ENCODE peak calls at places on chromosomes 6 and 20, in nine cellular contexts. G, C, B, Z, R, K, Y, E and D are unnamed samples.

GRCh38 chr20:24995741-24996448 is 3.3 kb upstream of the APMAP start:
- DNase-seq in G (no peak), C (peak), B (peak), Z (no peak), R (no peak), K (no peak), Y (peak), E (no peak), D (no peak)

GRCh38 chr20:62818592-62819493 is 2.0 kb downstream of the COL9A3 start:
- DNase-seq in G (peak), C (no peak), B (peak), Z (no peak), R (peak), K (no peak), Y (no peak), E (peak), D (no peak)

GRCh38 chr6:50850223-50850751 is 31.6 kb downstream of the TFAP2B start:
- DNase-seq in G (no peak), C (no peak), B (no peak), Z (no peak), R (no peak), K (no peak), Y (no peak), E (no peak), D (no peak)

GRCh38 chr6:80742481-80742880 is 636.0 kb downstream of the BCKDHB start:
- DNase-seq in G (peak), C (no peak), B (no peak), Z (peak), R (no peak), K (no peak), Y (no peak), E (no peak), D (no peak)

GRCh38 chr6:6556162-6556737 is 32.3 kb upstream of the LY86 start:
- DNase-seq in G (no peak), C (no peak), B (no peak), Z (no peak), R (no peak), K (no peak), Y (no peak), E (no peak), D (no peak)

GRCh38 chr6:97059473-97059872 is 134.9 kb downstream of the KLHL32 start:
- DNase-seq in G (peak), C (no peak), B (no peak), Z (peak), R (no peak), K (no peak), Y (no peak), E (no peak), D (no peak)

GRCh38 chr20:24763386-24764026 is 185.6 kb upstream of the CST7 start:
- DNase-seq in G (no peak), C (peak), B (no peak), Z (no peak), R (peak), K (no peak), Y (peak), E (no peak), D (no peak)

GRCh38 chr6:9745966-9746365 is 668.9 kb downstream of the TFAP2A start:
- DNase-seq in G (no peak), C (no peak), B (no peak), Z (no peak), R (no peak), K (no peak), Y (no peak), E (no peak), D (no peak)

GRCh38 chr20:35899064-35899463 is 55.2 kb downstream of the SCAND1 start:
- DNase-seq in G (no peak), C (no peak), B (no peak), Z (no peak), R (no peak), K (no peak), Y (no peak), E (no peak), D (no peak)

GRCh38 chr6:105805581-105806023 is 280.5 kb upstream of the PRDM1 start:
- DNase-seq in G (no peak), C (no peak), B (no peak), Z (no peak), R (no peak), K (no peak), Y (no peak), E (no peak), D (no peak)

GRCh38 chr6:141252828-141253608 is 879.7 kb upstream of the GJE1 start:
- DNase-seq in G (peak), C (no peak), B (no peak), Z (no peak), R (no peak), K (no peak), Y (no peak), E (no peak), D (no peak)

GRCh38 chr20:33648396-33649004 is 13.6 kb upstream of the C20orf144 start:
- DNase-seq in G (no peak), C (peak), B (no peak), Z (no peak), R (no peak), K (no peak), Y (no peak), E (no peak), D (no peak)

GRCh38 chr6:159788757-159789376 is 535 bp downstream of the TCP1 start:
- DNase-seq in G (peak), C (peak), B (peak), Z (no peak), R (peak), K (peak), Y (peak), E (peak), D (no peak)

GRCh38 chr6:83615025-83615999 is 93.6 kb downstream of the SNAP91 start:
- DNase-seq in G (peak), C (peak), B (no peak), Z (peak), R (no peak), K (no peak), Y (no peak), E (no peak), D (no peak)

GRCh38 chr20:2005831-2006426 is 12.1 kb upstream of the PDYN start:
- DNase-seq in G (peak), C (peak), B (no peak), Z (peak), R (peak), K (peak), Y (peak), E (peak), D (no peak)

GRCh38 chr6:169240125-169240524 is 13.5 kb downstream of the THBS2 start:
- DNase-seq in G (no peak), C (no peak), B (no peak), Z (no peak), R (no peak), K (peak), Y (no peak), E (no peak), D (no peak)

GRCh38 chr6:72420409-72420808 is 201.5 kb upstream of the KCNQ5 start:
- DNase-seq in G (no peak), C (no peak), B (no peak), Z (no peak), R (no peak), K (no peak), Y (no peak), E (no peak), D (no peak)

GRCh38 chr20:20143646-20144045 is 91.3 kb downstream of the CFAP61 start:
- DNase-seq in G (no peak), C (no peak), B (no peak), Z (no peak), R (no peak), K (no peak), Y (no peak), E (no peak), D (no peak)

GRCh38 chr20:59043698-59044097 is 1.1 kb upstream of the PRELID3B start:
- DNase-seq in G (no peak), C (no peak), B (no peak), Z (no peak), R (no peak), K (no peak), Y (no peak), E (no peak), D (peak)

GRCh38 chr6:41939848-41940758 is 1.5 kb downstream of the CCND3 start:
- DNase-seq in G (no peak), C (peak), B (peak), Z (no peak), R (peak), K (no peak), Y (peak), E (peak), D (no peak)

GRCh38 chr6:19231878-19232519 is 605.2 kb upstream of the ID4 start:
- DNase-seq in G (no peak), C (no peak), B (no peak), Z (no peak), R (no peak), K (no peak), Y (peak), E (no peak), D (no peak)

GRCh38 chr6:25691885-25692284 is 39.9 kb downstream of the SCGN start:
- DNase-seq in G (no peak), C (no peak), B (no peak), Z (no peak), R (no peak), K (no peak), Y (no peak), E (no peak), D (no peak)

GRCh38 chr6:121549741-121550140 is 114.3 kb downstream of the GJA1 start:
- DNase-seq in G (no peak), C (no peak), B (no peak), Z (no peak), R (no peak), K (no peak), Y (no peak), E (no peak), D (no peak)

GRCh38 chr6:152642578-152643375 is 5.6 kb upstream of the SYNE1 start:
- DNase-seq in G (peak), C (peak), B (no peak), Z (peak), R (peak), K (peak), Y (peak), E (no peak), D (no peak)

GRCh38 chr6:131844243-131844841 is 36.5 kb downstream of the ENPP1 start:
- DNase-seq in G (no peak), C (no peak), B (no peak), Z (no peak), R (no peak), K (no peak), Y (no peak), E (no peak), D (no peak)

GRCh38 chr6:116034327-116034726 is 26.4 kb downstream of the FRK start:
- DNase-seq in G (peak), C (no peak), B (no peak), Z (no peak), R (no peak), K (no peak), Y (no peak), E (no peak), D (no peak)

GRCh38 chr6:135586844-135587243 is 89.3 kb upstream of the AHI1 start:
- DNase-seq in G (no peak), C (no peak), B (no peak), Z (no peak), R (no peak), K (no peak), Y (peak), E (no peak), D (no peak)

GRCh38 chr20:54103067-54103761 is 32.8 kb upstream of the BCAS1 start:
- DNase-seq in G (peak), C (peak), B (peak), Z (peak), R (peak), K (peak), Y (peak), E (peak), D (no peak)

GRCh38 chr6:37906121-37906520 is 86.6 kb downstream of the ZFAND3 start:
- DNase-seq in G (peak), C (no peak), B (no peak), Z (no peak), R (no peak), K (no peak), Y (no peak), E (no peak), D (no peak)

GRCh38 chr6:26251354-26252081 is 113.5 kb upstream of the BTN3A2 start:
- DNase-seq in G (peak), C (peak), B (no peak), Z (no peak), R (peak), K (peak), Y (peak), E (peak), D (no peak)

GRCh38 chr6:5529015-5529414 is 267.7 kb downstream of the FARS2 start:
- DNase-seq in G (no peak), C (no peak), B (no peak), Z (no peak), R (no peak), K (no peak), Y (no peak), E (no peak), D (no peak)

GRCh38 chr6:119347466-119348307 is 1.9 kb downstream of the MAN1A1 start:
- DNase-seq in G (no peak), C (peak), B (peak), Z (no peak), R (peak), K (peak), Y (peak), E (peak), D (no peak)
- TF ChIP-seq POLR2A in G (no peak), C (no peak), B (no peak), Z (no peak), R (no peak), K (no peak), Y (no peak), E (no peak), D (no peak)

GRCh38 chr6:157761926-157762325 is 61.1 kb upstream of the SNX9 start:
- DNase-seq in G (no peak), C (no peak), B (no peak), Z (no peak), R (no peak), K (no peak), Y (no peak), E (no peak), D (no peak)

GRCh38 chr6:157761331-157761921 is 61.6 kb upstream of the SNX9 start:
- DNase-seq in G (no peak), C (no peak), B (no peak), Z (no peak), R (no peak), K (no peak), Y (no peak), E (no peak), D (peak)

GRCh38 chr6:157760137-157760536 is 62.9 kb upstream of the SNX9 start:
- DNase-seq in G (no peak), C (no peak), B (no peak), Z (no peak), R (no peak), K (no peak), Y (no peak), E (no peak), D (peak)

GRCh38 chr6:157759028-157759427 is 64.0 kb upstream of the SNX9 start:
- DNase-seq in G (no peak), C (no peak), B (no peak), Z (no peak), R (no peak), K (no peak), Y (no peak), E (no peak), D (peak)

GRCh38 chr6:157760589-157761330 is 62.3 kb upstream of the SNX9 start:
- DNase-seq in G (peak), C (no peak), B (no peak), Z (no peak), R (no peak), K (no peak), Y (no peak), E (no peak), D (peak)
- H3K27ac ChIP-seq in G (peak), C (no peak), B (no peak), Z (peak), R (peak), K (peak), Y (peak), E (peak), D (no peak)

DNA sequence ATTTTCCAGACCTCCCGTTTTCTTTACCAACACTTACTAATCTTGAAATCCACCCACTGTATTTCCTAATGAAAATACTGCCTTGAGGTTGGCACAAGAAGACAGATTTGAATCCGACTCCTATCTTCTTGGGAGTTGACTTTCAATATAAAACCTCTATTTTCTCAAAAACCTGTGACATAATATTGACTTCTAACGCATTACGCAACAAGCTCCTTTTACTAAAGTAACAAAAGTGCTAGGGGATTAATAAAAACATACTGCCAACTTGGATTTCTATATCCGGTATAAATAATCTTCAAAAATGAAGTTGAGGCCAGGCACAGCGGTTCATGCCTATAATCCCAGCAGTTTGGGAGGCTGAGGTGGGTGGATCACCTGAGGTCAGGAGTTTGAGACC is 382.0 kb downstream of the PREX1 start:
- DNase-seq in G (no peak), C (no peak), B (no peak), Z (no peak), R (no peak), K (no peak), Y (no peak), E (no peak), D (no peak)
- TF ChIP-seq POLR2AphosphoS5 in G (no peak), C (no peak), B (no peak), Z (no peak), R (no peak), K (no peak), Y (no peak), E (no peak), D (no peak)

DNA sequence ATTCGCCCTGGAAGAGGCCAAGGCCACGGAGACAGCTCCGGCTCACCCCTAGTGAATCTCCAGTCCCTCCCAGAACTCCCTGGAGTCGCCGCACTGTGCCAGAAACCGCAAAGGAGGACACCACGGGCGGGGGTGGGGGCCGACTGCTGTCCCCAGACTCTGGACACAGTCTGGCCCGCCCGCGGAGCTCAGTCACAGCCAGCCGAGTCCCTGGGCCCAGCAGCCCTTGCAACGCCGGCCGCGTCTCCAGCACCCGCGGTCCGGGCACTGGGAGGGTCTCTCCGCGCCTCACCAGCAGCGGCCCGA is 541 bp downstream of the PEX6 start:
- DNase-seq in G (peak), C (peak), B (no peak), Z (no peak), R (no peak), K (no peak), Y (peak), E (peak), D (no peak)
- TF ChIP-seq POLR2A in G (no peak), C (no peak), B (no peak), Z (no peak), R (no peak), K (no peak), Y (no peak), E (no peak), D (no peak)

GRCh38 chr6:146914563-146915483 is 289.4 kb upstream of the STXBP5 start:
- DNase-seq in G (peak), C (no peak), B (peak), Z (peak), R (no peak), K (no peak), Y (peak), E (no peak), D (no peak)

GRCh38 chr6:146913842-146914562 is 290.2 kb upstream of the STXBP5 start:
- DNase-seq in G (peak), C (peak), B (peak), Z (peak), R (peak), K (peak), Y (peak), E (peak), D (no peak)

GRCh38 chr6:146911635-146912034 is 292.6 kb upstream of the STXBP5 start:
- DNase-seq in G (no peak), C (no peak), B (no peak), Z (no peak), R (no peak), K (no peak), Y (no peak), E (no peak), D (no peak)

GRCh38 chr6:146910611-146911010 is 293.6 kb upstream of the STXBP5 start:
- DNase-seq in G (no peak), C (no peak), B (no peak), Z (no peak), R (no peak), K (no peak), Y (no peak), E (no peak), D (no peak)

DNA sequence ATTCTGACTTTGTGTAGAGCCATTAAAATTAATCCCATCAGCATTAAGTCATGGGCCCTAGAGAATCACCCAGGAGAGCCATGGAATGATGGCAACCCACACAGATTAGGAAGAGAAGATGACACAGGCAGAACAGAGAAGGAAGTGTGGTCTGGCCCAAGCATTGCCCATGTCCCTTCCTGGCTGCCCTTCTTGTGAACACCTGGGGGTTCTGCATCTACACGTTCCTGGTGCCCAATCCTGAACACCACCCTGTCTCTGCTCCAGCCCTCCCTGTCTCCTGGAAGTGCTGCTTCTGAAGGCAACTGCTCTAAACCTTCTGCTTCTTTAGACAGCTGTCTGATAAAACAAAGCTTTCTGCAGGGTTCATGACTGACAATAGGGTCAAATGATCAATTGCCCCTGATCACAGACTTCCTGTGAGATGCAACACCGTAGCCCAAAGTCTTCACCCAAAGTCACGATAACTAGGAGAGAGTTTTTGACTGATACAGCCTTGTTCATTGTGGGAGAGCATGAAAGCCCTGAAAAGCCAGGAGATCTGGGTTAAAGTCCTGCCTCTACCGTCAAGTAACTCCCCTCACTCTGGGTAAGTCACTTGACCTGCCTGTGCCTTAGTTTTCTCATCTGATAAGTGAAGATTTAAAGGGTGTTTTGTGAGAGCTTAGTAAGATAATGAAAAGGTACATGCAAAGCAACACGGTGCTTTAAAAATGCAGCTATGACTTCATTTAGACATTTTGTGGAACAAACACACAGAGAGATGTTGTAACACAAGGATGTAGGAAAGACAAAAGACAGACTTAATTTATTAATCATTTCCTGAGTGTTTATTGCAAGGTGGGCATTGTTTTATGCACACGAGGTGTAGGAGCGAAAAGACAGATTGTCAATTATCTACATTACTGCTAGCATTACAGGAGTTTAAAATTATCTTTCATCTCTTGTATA is 291.2 kb upstream of the STXBP5 start:
- DNase-seq in G (peak), C (no peak), B (no peak), Z (no peak), R (no peak), K (no peak), Y (no peak), E (no peak), D (no peak)
- H3K27ac ChIP-seq in G (peak), C (no peak), B (peak), Z (peak), R (no peak), K (no peak), Y (no peak), E (peak), D (peak)

GRCh38 chr6:158033751-158034702 is 52.4 kb downstream of the SYNJ2 start:
- DNase-seq in G (no peak), C (no peak), B (peak), Z (no peak), R (peak), K (no peak), Y (no peak), E (peak), D (no peak)
- TF ChIP-seq POLR2AphosphoS5 in G (no peak), C (no peak), B (peak), Z (no peak), R (peak), K (no peak), Y (no peak), E (no peak), D (no peak)

DNA sequence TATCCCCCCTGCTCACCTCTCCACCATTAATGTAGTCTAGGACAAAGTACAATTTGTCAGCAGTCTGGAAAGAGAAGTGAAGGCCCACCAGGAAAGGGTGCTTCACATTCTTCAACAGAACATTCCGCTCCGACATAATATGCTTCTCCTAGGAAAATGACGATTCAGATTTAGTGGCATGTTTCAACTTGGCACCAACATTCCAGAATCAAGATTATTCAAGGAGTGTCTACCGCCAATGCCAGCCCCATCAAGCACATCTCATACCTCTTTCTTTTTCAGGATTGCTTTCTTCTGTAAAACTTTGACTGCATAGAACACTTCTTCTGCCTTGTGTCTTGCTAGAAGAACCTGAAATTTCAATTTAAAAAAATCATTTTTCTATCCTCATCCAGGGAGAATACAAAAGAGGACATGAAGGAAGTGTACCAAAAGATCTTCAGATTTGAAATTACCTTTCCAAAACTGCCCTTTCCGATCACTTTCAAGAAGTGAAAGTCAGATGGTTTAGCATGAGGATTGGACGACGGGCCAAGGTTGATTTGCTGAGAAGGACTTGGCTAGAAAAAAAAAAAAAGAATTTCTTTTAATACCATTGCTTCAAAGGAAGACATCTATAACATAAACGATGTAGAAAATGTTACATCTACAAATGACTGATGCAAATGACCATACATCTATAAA is 120.7 kb upstream of the SLC2A12 start:
- DNase-seq in G (no peak), C (no peak), B (no peak), Z (no peak), R (no peak), K (no peak), Y (no peak), E (no peak), D (no peak)
- TF ChIP-seq POLR2A in G (no peak), C (no peak), B (no peak), Z (no peak), R (no peak), K (no peak), Y (no peak), E (no peak), D (no peak)